ENCODE peak calls at places on chromosomes 2 and 18, in four cellular contexts. Z is progenitor cell of endocrine pancreas, P is GM06990, T is bronchial epithelial cell. O is an unnamed sample.

GRCh38 chr2:56749152-56749752 is 565.5 kb downstream of the CCDC85A start:
- DNase-seq in Z (no peak), P (no peak), T (peak), O (peak)

GRCh38 chr2:115057473-115057872 is 615.0 kb downstream of the DPP10 start:
- DNase-seq in Z (no peak), P (no peak), T (no peak), O (no peak)

GRCh38 chr18:50879302-50880107 is 587 bp downstream of the ME2 start:
- DNase-seq in Z (no peak), P (peak), T (peak), O (peak)

GRCh38 chr18:33804258-33804657 is 226.2 kb downstream of the ASXL3 start:
- DNase-seq in Z (no peak), P (no peak), T (peak), O (no peak)

GRCh38 chr2:104312684-104313083 is 541.2 kb upstream of the POU3F3 start:
- DNase-seq in Z (no peak), P (no peak), T (no peak), O (no peak)

GRCh38 chr2:29010946-29011649 is 30.0 kb downstream of the TOGARAM2 start:
- DNase-seq in Z (no peak), P (no peak), T (no peak), O (no peak)

GRCh38 chr18:49018961-49019445 is 68.2 kb upstream of the SMAD7 start:
- DNase-seq in Z (no peak), P (no peak), T (no peak), O (no peak)

GRCh38 chr2:115234707-115235106 is 792.3 kb downstream of the DPP10 start:
- DNase-seq in Z (no peak), P (no peak), T (no peak), O (no peak)

GRCh38 chr2:3479430-3480320 is 39.7 kb downstream of the ADI1 start:
- DNase-seq in Z (no peak), P (no peak), T (no peak), O (no peak)

GRCh38 chr2:132550285-132550684 is 119.7 kb downstream of the LYPD1 start:
- DNase-seq in Z (no peak), P (no peak), T (no peak), O (no peak)

GRCh38 chr18:60684843-60685513 is 312.4 kb upstream of the MC4R start:
- DNase-seq in Z (no peak), P (no peak), T (peak), O (no peak)

GRCh38 chr18:63905361-63905760 is 2.4 kb upstream of the SERPINB10 start:
- DNase-seq in Z (no peak), P (no peak), T (peak), O (no peak)

GRCh38 chr2:8636041-8636491 is 45.8 kb upstream of the ID2 start:
- DNase-seq in Z (no peak), P (no peak), T (no peak), O (no peak)

GRCh38 chr2:62270728-62271127 is 74.8 kb downstream of the B3GNT2 start:
- DNase-seq in Z (no peak), P (no peak), T (no peak), O (no peak)

GRCh38 chr2:165529130-165529529 is 59.6 kb downstream of the CSRNP3 start:
- DNase-seq in Z (no peak), P (no peak), T (no peak), O (no peak)

GRCh38 chr18:49886891-49887764 is 73.8 kb upstream of the ACAA2 start:
- DNase-seq in Z (no peak), P (no peak), T (peak), O (no peak)

GRCh38 chr2:162706770-162707169 is 131.8 kb downstream of the KCNH7 start:
- DNase-seq in Z (no peak), P (no peak), T (no peak), O (no peak)

GRCh38 chr2:29921560-29921915 is at the start of gene ALK:
- DNase-seq in Z (peak), P (peak), T (peak), O (peak)

GRCh38 chr2:162166745-162167144 is 14.7 kb upstream of the GCG start:
- DNase-seq in Z (no peak), P (no peak), T (no peak), O (no peak)

GRCh38 chr2:48714240-48714639 is 41.3 kb downstream of the LHCGR start:
- DNase-seq in Z (no peak), P (no peak), T (no peak), O (no peak)

GRCh38 chr2:161273038-161273760 is 35.0 kb upstream of the PSMD14 start:
- DNase-seq in Z (no peak), P (peak), T (peak), O (peak)

GRCh38 chr2:201344663-201345366 is 12.3 kb downstream of the FLACC1 start:
- DNase-seq in Z (no peak), P (peak), T (no peak), O (peak)

GRCh38 chr2:157307021-157307420 is 18.6 kb downstream of the ERMN start:
- DNase-seq in Z (no peak), P (peak), T (no peak), O (no peak)

GRCh38 chr2:120760446-120761135 is 24.9 kb downstream of the GLI2 start:
- DNase-seq in Z (no peak), P (no peak), T (no peak), O (no peak)

GRCh38 chr2:25373269-25373981 is 31.7 kb upstream of the DNMT3A start:
- DNase-seq in Z (no peak), P (no peak), T (peak), O (no peak)

GRCh38 chr2:47389692-47390091 is 13.3 kb upstream of the MSH2 start:
- DNase-seq in Z (no peak), P (no peak), T (no peak), O (no peak)

GRCh38 chr2:98876741-98877140 is 59.3 kb downstream of the CRACDL start:
- DNase-seq in Z (no peak), P (no peak), T (no peak), O (peak)

GRCh38 chr2:231710751-231711676 is 2.7 kb downstream of the PTMA start:
- DNase-seq in Z (no peak), P (no peak), T (no peak), O (no peak)

GRCh38 chr2:225737556-225737955 is 338.0 kb downstream of the NYAP2 start:
- DNase-seq in Z (no peak), P (no peak), T (peak), O (no peak)

GRCh38 chr2:88810017-88810416 is 118.5 kb downstream of the RPIA start:
- DNase-seq in Z (no peak), P (no peak), T (no peak), O (no peak)

GRCh38 chr2:240818543-240819403 is 1.2 kb downstream of the KIF1A start:
- DNase-seq in Z (no peak), P (no peak), T (no peak), O (no peak)

GRCh38 chr2:254231-254630 is 9.6 kb downstream of the SH3YL1 start:
- DNase-seq in Z (no peak), P (no peak), T (no peak), O (no peak)

GRCh38 chr2:105734762-105735538 is 9.8 kb upstream of the NCK2 start:
- DNase-seq in Z (no peak), P (no peak), T (peak), O (no peak)

GRCh38 chr2:20242727-20243377 is 17.9 kb upstream of the SDC1 start:
- DNase-seq in Z (no peak), P (peak), T (no peak), O (no peak)

GRCh38 chr2:205947621-205948495 is 138.1 kb downstream of the INO80D start:
- DNase-seq in Z (peak), P (no peak), T (peak), O (peak)

GRCh38 chr2:203126971-203127370 is 111.8 kb upstream of the CYP20A1 start:
- DNase-seq in Z (no peak), P (no peak), T (no peak), O (no peak)

GRCh38 chr2:203122317-203122998 is 107.8 kb downstream of the NBEAL1 start:
- DNase-seq in Z (no peak), P (no peak), T (no peak), O (no peak)
- TF ChIP-seq CTCF in Z (no peak), P (no peak), T (peak), O (peak)

DNA sequence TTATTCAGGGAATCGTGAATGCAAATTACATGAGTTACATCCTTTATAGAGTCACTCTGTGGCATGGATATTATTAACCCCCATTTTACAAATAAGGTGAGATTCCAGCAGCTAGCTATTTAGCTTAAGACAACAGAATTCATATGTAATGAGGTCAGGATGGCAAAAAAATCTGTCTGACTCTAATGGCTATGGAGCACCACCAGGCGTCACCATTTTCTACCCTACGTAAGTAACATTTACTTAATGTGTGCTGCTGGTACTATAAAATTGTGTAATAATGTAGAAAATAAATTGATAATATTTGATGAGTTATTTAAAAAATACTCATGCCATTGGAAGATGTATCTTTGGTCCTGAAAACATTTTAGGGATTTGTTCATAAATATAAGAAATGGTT is 2040.1 kb upstream of the LRRTM1 start:
- DNase-seq in Z (no peak), P (no peak), T (peak), O (no peak)
- TF ChIP-seq CTCF in Z (peak), P (no peak), T (no peak), O (no peak)

DNA sequence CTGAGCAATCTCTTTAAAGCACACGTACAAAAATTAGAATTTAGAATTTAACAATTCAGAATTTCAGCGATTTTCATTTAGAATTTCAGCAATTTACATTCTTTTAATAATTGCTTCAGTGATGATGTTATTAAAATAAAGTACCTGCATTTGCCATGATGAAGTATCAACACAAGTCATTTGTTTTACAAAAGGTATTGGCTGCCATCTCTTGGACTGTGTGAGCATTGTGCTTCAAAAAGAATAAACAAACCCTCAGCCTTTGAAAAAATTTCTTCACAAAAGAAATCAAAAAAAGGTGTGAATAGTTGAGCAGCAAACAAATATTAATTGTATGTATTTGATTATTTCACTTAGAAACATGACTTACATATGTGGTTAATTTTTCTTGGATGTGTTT is 27.1 kb upstream of the ZC3H15 start:
- DNase-seq in Z (no peak), P (no peak), T (peak), O (no peak)
- TF ChIP-seq CTCF in Z (peak), P (no peak), T (peak), O (peak)

DNA sequence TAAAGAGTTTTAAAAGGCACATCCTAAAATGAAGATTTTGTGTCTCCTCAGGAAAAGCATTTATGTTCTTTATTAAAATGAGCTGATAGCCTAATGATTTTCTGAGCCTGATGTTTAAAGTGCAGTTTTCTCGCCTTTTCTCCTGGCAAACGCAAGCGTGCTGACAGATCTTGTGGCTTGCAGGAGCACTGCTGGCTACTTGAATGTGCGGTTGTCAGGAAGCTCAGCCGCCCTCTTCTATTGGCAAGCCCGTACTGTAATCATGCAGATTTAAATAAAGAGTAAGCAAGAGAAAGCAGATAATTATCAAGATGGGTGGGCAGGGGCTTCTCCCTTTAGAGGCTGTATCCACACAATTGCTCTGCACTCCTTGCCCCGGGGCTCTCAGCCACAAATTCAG is 139.5 kb upstream of the SPHKAP start:
- DNase-seq in Z (no peak), P (no peak), T (no peak), O (no peak)
- TF ChIP-seq CTCF in Z (no peak), P (no peak), T (no peak), O (no peak)

DNA sequence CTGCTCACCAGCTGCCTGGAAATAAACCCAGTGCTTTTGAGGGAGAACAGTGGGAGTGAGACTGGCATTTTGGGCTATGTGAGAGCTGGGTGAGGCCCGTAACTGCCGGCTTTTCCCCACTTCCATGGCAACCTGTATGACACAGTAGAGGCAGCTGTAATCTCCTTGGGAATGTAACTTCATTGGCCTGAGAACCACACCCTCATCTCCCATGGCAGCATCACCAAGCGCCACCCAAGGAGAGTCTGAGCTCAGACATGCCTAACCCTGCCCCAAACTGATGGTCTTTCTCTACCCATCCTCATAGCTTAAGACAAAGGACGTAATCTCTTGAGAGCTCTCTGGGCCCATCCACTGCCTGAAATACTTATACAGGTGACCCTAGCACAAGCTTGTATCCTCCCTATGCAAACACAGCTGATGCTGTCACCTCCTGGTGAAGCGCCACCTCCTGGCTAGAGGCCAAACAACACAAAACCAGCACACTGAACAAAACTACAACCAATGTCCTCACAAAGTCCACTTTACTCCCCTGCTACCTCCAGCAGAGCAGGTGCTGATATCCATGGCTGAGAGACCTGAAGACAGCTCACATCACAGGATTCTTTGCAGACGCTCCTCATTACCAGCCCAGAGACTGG is 763.4 kb upstream of the NRXN1 start:
- DNase-seq in Z (no peak), P (no peak), T (no peak), O (no peak)
- TF ChIP-seq CTCF in Z (peak), P (no peak), T (peak), O (peak)

DNA sequence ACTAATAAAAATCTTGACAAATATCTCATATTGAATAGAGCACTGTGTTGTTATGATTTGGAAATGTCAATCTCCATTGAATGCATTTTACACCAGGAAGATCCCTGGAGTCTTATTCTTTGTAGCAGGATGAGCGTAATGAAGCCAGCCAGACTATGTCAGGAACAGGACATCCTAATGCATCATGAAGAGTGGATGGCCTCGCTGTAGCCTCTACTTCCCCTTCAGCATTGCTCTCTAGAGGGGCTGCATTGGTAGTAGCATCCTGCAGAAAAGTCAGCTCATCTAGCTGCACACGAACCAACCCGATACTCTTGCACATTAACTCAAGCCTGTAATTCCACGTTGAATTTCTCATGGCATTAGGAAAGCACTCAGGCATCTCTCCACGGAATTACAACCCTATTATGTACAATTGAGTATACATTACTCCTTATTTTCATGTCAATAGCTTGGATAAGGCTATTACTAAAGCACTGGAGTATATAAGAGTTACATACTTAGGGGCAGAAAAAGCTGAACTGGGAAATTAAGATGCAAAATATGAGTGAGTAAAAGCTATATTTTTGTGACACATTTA is 76.1 kb downstream of the CMPK2 start:
- DNase-seq in Z (no peak), P (no peak), T (no peak), O (no peak)
- TF ChIP-seq CTCF in Z (no peak), P (no peak), T (no peak), O (no peak)

DNA sequence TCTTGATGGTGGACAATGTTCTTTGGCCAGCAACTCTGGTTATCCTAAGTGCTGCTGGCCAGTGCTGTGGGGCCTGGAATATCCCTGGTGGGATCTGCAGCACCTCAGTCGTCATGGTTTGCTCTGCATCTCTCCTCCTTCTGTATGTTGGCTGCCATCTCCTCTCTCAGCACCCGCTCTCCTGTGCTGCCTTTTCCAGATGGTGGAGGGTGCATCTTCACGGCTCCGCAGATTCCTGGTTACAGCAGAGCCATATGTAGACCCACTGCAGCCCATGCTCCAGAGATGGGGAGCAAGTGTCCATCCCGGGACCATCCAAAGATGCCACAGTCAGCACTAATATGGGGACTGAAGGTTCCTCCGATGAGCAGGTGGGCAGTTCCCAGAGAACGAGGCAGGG is 90.0 kb downstream of the VAPA start:
- DNase-seq in Z (no peak), P (no peak), T (no peak), O (no peak)
- TF ChIP-seq CTCF in Z (no peak), P (no peak), T (no peak), O (no peak)